ENCODE peak calls at places on chromosomes 2 and 18, in six cellular contexts. L, A, U, C, O and E are unnamed samples.

GRCh38 chr2:226763320-226763719 is 36.3 kb downstream of the IRS1 start:
- DNase-seq in L (no peak), A (peak), U (peak), C (no peak), O (peak), E (no peak)

GRCh38 chr2:241882090-241882625 is 12.6 kb downstream of the RTP5 start:
- DNase-seq in L (peak), A (peak), U (no peak), C (no peak), O (no peak), E (no peak)

GRCh38 chr2:228675042-228675441 is 493.6 kb upstream of the SPHKAP start:
- DNase-seq in L (peak), A (peak), U (peak), C (no peak), O (no peak), E (no peak)

GRCh38 chr2:12895017-12895416 is 178.3 kb downstream of the TRIB2 start:
- DNase-seq in L (no peak), A (no peak), U (no peak), C (no peak), O (no peak), E (no peak)

GRCh38 chr2:1990724-1991123 is 246.4 kb upstream of the PXDN start:
- DNase-seq in L (no peak), A (no peak), U (no peak), C (no peak), O (no peak), E (no peak)

GRCh38 chr2:203327918-203328734 is at the start of gene ABI2:
- DNase-seq in L (peak), A (peak), U (peak), C (peak), O (peak), E (peak)

GRCh38 chr2:217394510-217395351 is 534.9 kb upstream of the TNP1 start:
- DNase-seq in L (no peak), A (peak), U (peak), C (no peak), O (no peak), E (no peak)

GRCh38 chr2:103152556-103152955 is 390.7 kb downstream of the TMEM182 start:
- DNase-seq in L (no peak), A (no peak), U (no peak), C (no peak), O (no peak), E (no peak)

GRCh38 chr2:225841314-225841713 is 441.8 kb downstream of the NYAP2 start:
- DNase-seq in L (peak), A (no peak), U (no peak), C (no peak), O (no peak), E (no peak)

GRCh38 chr2:128783896-128784295 is 465.2 kb upstream of the HS6ST1 start:
- DNase-seq in L (no peak), A (no peak), U (no peak), C (no peak), O (no peak), E (no peak)

GRCh38 chr2:134489732-134490384 is 228.9 kb downstream of the TMEM163 start:
- DNase-seq in L (no peak), A (no peak), U (no peak), C (peak), O (peak), E (no peak)

GRCh38 chr2:181813963-181814565 is 77.5 kb upstream of the ITPRID2 start:
- DNase-seq in L (peak), A (peak), U (peak), C (no peak), O (no peak), E (no peak)

GRCh38 chr2:230930149-230930780 is 5.2 kb upstream of the GPR55 start:
- DNase-seq in L (no peak), A (no peak), U (no peak), C (no peak), O (no peak), E (no peak)

GRCh38 chr18:22099925-22100324 is 69.5 kb upstream of the GATA6 start:
- DNase-seq in L (no peak), A (no peak), U (no peak), C (no peak), O (no peak), E (no peak)

GRCh38 chr2:181396575-181397062 is 60.6 kb upstream of the ITGA4 start:
- DNase-seq in L (peak), A (peak), U (no peak), C (no peak), O (no peak), E (no peak)

GRCh38 chr18:32889620-32890593 is 117.1 kb upstream of the KLHL14 start:
- DNase-seq in L (no peak), A (no peak), U (no peak), C (peak), O (no peak), E (no peak)

GRCh38 chr2:238709961-238710360 is 137.9 kb upstream of the TWIST2 start:
- DNase-seq in L (peak), A (no peak), U (peak), C (no peak), O (no peak), E (no peak)

GRCh38 chr2:8241317-8241716 is 440.5 kb upstream of the ID2 start:
- DNase-seq in L (no peak), A (no peak), U (no peak), C (no peak), O (no peak), E (no peak)

GRCh38 chr2:70190086-70190412 is 770 bp downstream of the C2orf42 start:
- DNase-seq in L (no peak), A (no peak), U (peak), C (no peak), O (peak), E (no peak)

GRCh38 chr18:60090170-60090569 is 190.4 kb downstream of the PMAIP1 start:
- DNase-seq in L (no peak), A (peak), U (no peak), C (no peak), O (peak), E (no peak)

GRCh38 chr2:12175323-12175722 is 428.9 kb downstream of the LPIN1 start:
- DNase-seq in L (no peak), A (no peak), U (no peak), C (no peak), O (no peak), E (no peak)

GRCh38 chr2:8539743-8540551 is 141.9 kb upstream of the ID2 start:
- DNase-seq in L (peak), A (peak), U (no peak), C (no peak), O (peak), E (no peak)

GRCh38 chr18:41955688-41956087 is 654 bp downstream of the PIK3C3 start:
- DNase-seq in L (no peak), A (peak), U (no peak), C (no peak), O (peak), E (no peak)

GRCh38 chr18:63161032-63161727 is 158.4 kb downstream of the BCL2 start:
- DNase-seq in L (no peak), A (no peak), U (no peak), C (no peak), O (no peak), E (no peak)

GRCh38 chr2:41717883-41718282 is 329.9 kb upstream of the PKDCC start:
- DNase-seq in L (no peak), A (no peak), U (no peak), C (no peak), O (no peak), E (no peak)

GRCh38 chr2:95333888-95334338 is 36.8 kb downstream of the KCNIP3 start:
- DNase-seq in L (no peak), A (no peak), U (peak), C (no peak), O (no peak), E (no peak)

GRCh38 chr2:101893676-101894381 is 97.9 kb upstream of the IL1R2 start:
- DNase-seq in L (no peak), A (no peak), U (no peak), C (peak), O (peak), E (peak)

GRCh38 chr2:242010567-242011513 is 141.3 kb downstream of the RTP5 start:
- DNase-seq in L (no peak), A (peak), U (peak), C (no peak), O (no peak), E (no peak)

GRCh38 chr2:16005819-16006536 is 65.6 kb downstream of the MYCN start:
- DNase-seq in L (no peak), A (peak), U (no peak), C (no peak), O (peak), E (no peak)

GRCh38 chr2:130878933-130879332 is 42.2 kb downstream of the ARHGEF4 start:
- DNase-seq in L (no peak), A (no peak), U (no peak), C (peak), O (no peak), E (no peak)

GRCh38 chr18:47087676-47088075 is 52.3 kb upstream of the ELOA2 start:
- DNase-seq in L (no peak), A (no peak), U (no peak), C (no peak), O (no peak), E (no peak)

GRCh38 chr2:71226391-71226964 is 425 bp downstream of the PAIP2B start:
- DNase-seq in L (no peak), A (peak), U (no peak), C (peak), O (peak), E (peak)

GRCh38 chr2:203650860-203651613 is 55.4 kb upstream of the CD28 start:
- DNase-seq in L (peak), A (peak), U (peak), C (no peak), O (peak), E (no peak)

GRCh38 chr2:49004046-49004626 is 150.2 kb downstream of the FSHR start:
- DNase-seq in L (no peak), A (no peak), U (no peak), C (no peak), O (peak), E (no peak)

GRCh38 chr2:191650896-191651773 is 26.8 kb upstream of the NABP1 start:
- DNase-seq in L (peak), A (peak), U (peak), C (no peak), O (no peak), E (no peak)

DNA sequence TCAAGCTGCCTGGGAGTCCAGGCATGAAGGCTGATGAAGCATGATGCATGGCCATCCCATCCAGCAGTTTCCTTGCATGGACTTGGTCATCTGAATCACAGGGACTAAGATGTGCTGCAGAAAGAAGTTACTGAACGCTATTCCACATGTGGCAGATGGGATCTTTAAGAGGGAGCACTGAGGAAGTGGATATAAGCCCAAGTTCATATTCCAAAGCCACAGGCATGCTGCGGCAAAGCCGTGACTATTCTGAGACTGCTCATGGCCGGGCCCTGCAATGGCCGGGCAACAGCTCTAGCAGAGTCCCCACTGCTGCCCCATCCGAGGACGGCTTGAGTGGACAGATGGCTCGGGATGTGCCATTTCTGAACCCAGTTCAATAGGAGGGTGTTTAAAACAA is 61.5 kb downstream of the STPG4 start:
- DNase-seq in L (no peak), A (no peak), U (no peak), C (no peak), O (no peak), E (no peak)
- H2AK5ac ChIP-seq in L (no peak), A (no peak), U (peak), C (no peak), O (no peak), E (no peak)

GRCh38 chr2:224432003-224432574 is 30.2 kb upstream of the FAM124B start:
- DNase-seq in L (no peak), A (no peak), U (no peak), C (no peak), O (no peak), E (no peak)
- H2AK5ac ChIP-seq in L (no peak), A (no peak), U (no peak), C (peak), O (no peak), E (peak)

DNA sequence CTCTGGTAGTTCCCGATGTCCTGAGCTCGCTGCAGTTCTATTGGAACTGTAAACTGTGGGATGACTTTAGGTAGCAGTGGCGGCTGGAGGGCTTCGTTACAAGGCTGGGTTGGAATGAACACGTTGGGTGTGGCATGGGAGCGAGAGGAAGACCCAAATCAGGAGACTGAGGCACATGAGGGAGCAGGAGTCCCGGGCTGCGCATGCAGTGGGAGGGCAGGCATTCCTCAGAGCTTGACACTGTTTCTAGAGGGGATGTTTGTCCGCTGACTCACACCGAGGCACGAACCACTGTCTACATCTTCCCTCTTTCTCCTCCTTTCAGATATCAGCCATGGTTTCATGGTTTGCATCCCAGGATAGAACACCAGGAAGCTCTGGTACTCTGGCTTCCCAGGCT is 40.6 kb upstream of the LAMA1 start:
- DNase-seq in L (peak), A (peak), U (peak), C (peak), O (peak), E (no peak)
- H2AK5ac ChIP-seq in L (no peak), A (no peak), U (peak), C (no peak), O (peak), E (no peak)

GRCh38 chr18:35827275-35827929 is 145.1 kb upstream of the RMP24 start:
- DNase-seq in L (no peak), A (peak), U (no peak), C (no peak), O (peak), E (no peak)
- H2AK5ac ChIP-seq in L (no peak), A (no peak), U (no peak), C (peak), O (no peak), E (no peak)

DNA sequence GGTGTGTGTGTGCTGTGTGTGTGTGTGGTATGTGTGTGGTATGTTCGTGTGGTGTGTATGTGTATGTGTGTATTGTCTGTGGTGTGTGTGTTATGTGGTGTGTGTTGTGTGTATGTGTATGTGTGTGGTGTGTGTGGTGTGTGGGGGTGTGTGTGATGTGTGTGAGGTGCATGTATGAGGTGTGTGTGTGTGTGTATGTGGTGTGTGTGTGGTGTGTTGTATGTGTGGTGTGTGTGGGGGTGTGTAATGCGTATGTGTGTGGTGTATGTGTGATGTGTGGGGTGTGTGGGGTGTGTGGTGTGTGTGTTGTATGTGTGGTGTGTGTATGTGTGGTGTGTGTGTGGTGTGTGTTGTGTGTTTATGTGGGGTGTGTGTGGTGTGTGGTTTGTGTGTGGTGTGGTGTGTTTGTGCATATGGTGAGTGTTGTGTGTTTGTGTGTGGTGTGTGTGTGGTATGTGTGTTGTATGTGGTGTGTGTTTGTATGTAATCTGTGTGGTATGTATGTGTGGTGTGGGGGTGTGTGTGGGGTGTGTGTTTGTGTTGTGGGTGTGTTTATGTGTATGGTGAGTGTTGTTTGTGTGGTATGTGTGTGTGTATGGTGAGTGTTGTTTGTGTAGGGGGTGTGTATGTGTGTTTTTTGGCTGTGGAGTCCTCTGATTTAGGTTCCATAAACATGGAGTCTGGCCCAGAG is 116.1 kb downstream of the ALPK2 start:
- DNase-seq in L (no peak), A (no peak), U (no peak), C (no peak), O (no peak), E (no peak)
- H2AK5ac ChIP-seq in L (no peak), A (no peak), U (peak), C (peak), O (peak), E (peak)

GRCh38 chr18:77033575-77033974 is 99.0 kb downstream of the MBP start:
- DNase-seq in L (no peak), A (no peak), U (no peak), C (no peak), O (no peak), E (no peak)
- H2AK5ac ChIP-seq in L (no peak), A (no peak), U (no peak), C (no peak), O (no peak), E (no peak)

GRCh38 chr2:188332619-188333018 is 40.9 kb downstream of the GULP1 start:
- DNase-seq in L (no peak), A (no peak), U (peak), C (no peak), O (no peak), E (no peak)
- H2AK5ac ChIP-seq in L (no peak), A (no peak), U (no peak), C (no peak), O (no peak), E (no peak)

GRCh38 chr2:24793752-24794477 is 690 bp downstream of the CENPO start:
- DNase-seq in L (peak), A (peak), U (peak), C (no peak), O (peak), E (peak)
- H2AK5ac ChIP-seq in L (no peak), A (no peak), U (peak), C (peak), O (peak), E (peak)

DNA sequence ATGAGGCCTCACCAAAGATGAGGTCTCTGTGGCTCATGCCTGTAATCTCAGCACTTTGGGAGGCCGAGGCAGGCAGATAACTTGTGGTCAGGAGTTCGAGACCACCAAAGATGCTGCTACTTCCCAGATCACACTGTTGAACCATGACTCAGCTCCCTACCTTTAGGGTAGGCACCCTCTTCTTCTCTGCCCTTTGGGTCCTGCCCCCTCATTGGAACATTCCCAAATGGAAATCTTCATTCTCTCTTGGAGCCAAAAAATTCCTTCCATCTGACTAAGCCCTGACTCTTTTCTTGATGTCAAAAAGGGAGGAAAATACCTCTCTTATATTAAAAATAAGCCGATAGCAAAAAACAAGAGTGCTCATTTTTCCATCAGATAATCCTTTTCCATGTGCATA is 183.5 kb downstream of the PAX3 start:
- DNase-seq in L (no peak), A (no peak), U (no peak), C (no peak), O (no peak), E (no peak)
- H2AK5ac ChIP-seq in L (no peak), A (no peak), U (no peak), C (no peak), O (no peak), E (no peak)